ENCODE peak calls at places on chromosomes 12 and 14, in five cellular contexts. E, R, J, U and D are unnamed samples.

GRCh38 chr12:53241623-53242412 is 9.8 kb upstream of the RARG start:
- DNase-seq in E (no peak), R (no peak), J (no peak), U (no peak), D (no peak)

GRCh38 chr14:70924521-70924920 is 17.3 kb downstream of the PCNX1 start:
- DNase-seq in E (no peak), R (no peak), J (no peak), U (no peak), D (no peak)

GRCh38 chr12:111396726-111397445 is 8.8 kb upstream of the SH2B3 start:
- DNase-seq in E (peak), R (peak), J (peak), U (peak), D (peak)

GRCh38 chr12:4985820-4986219 is 57.9 kb upstream of the KCNA5 start:
- DNase-seq in E (no peak), R (no peak), J (no peak), U (no peak), D (no peak)

GRCh38 chr12:131017477-131017991 is 63.8 kb downstream of the ADGRD1 start:
- DNase-seq in E (no peak), R (no peak), J (no peak), U (no peak), D (no peak)

GRCh38 chr12:46456356-46457334 is 84.1 kb upstream of the SLC38A2 start:
- DNase-seq in E (no peak), R (no peak), J (no peak), U (no peak), D (no peak)

GRCh38 chr12:13241833-13242232 is 45.3 kb downstream of the EMP1 start:
- DNase-seq in E (peak), R (no peak), J (no peak), U (no peak), D (no peak)

GRCh38 chr14:27528328-27528727 is 930.5 kb upstream of the NOVA1 start:
- DNase-seq in E (no peak), R (no peak), J (no peak), U (no peak), D (no peak)

GRCh38 chr12:68229956-68230355 is 4.3 kb upstream of the IL26 start:
- DNase-seq in E (no peak), R (no peak), J (no peak), U (no peak), D (no peak)

GRCh38 chr12:132638541-132639408 is 20.2 kb downstream of the P2RX2 start:
- DNase-seq in E (no peak), R (no peak), J (peak), U (no peak), D (peak)

GRCh38 chr12:116288735-116289134 is 11.2 kb upstream of the MED13L start:
- DNase-seq in E (no peak), R (no peak), J (no peak), U (no peak), D (no peak)

GRCh38 chr12:25069221-25069620 is 120.3 kb upstream of the BCAT1 start:
- DNase-seq in E (no peak), R (no peak), J (no peak), U (no peak), D (no peak)

GRCh38 chr12:66119229-66119869 is 11.2 kb downstream of the LLPH start:
- DNase-seq in E (no peak), R (no peak), J (no peak), U (no peak), D (no peak)

GRCh38 chr12:27332407-27333310 is at the start of gene BMAL2:
- DNase-seq in E (peak), R (peak), J (no peak), U (peak), D (peak)

GRCh38 chr12:53750812-53751335 is 905 bp downstream of the CISTR start:
- DNase-seq in E (no peak), R (no peak), J (peak), U (peak), D (peak)

GRCh38 chr12:46357438-46358324 is 14.9 kb downstream of the SLC38A2 start:
- DNase-seq in E (no peak), R (no peak), J (no peak), U (no peak), D (no peak)

GRCh38 chr14:54676822-54677708 is 110.1 kb downstream of the SAMD4A start:
- DNase-seq in E (no peak), R (no peak), J (no peak), U (no peak), D (no peak)

GRCh38 chr14:59427653-59428578 is 37.3 kb downstream of the GPR135 start:
- DNase-seq in E (no peak), R (no peak), J (no peak), U (no peak), D (no peak)

GRCh38 chr12:47422656-47423055 is 283.2 kb downstream of the RPAP3 start:
- DNase-seq in E (no peak), R (no peak), J (no peak), U (no peak), D (no peak)

GRCh38 chr12:88923631-88924030 is 343.4 kb upstream of the KITLG start:
- DNase-seq in E (no peak), R (no peak), J (no peak), U (no peak), D (no peak)

GRCh38 chr12:98645572-98646067 is 530 bp downstream of the APAF1 start:
- DNase-seq in E (peak), R (peak), J (peak), U (peak), D (peak)

GRCh38 chr12:68067762-68068376 is 78.6 kb downstream of the IFNG-AS1 start:
- DNase-seq in E (no peak), R (no peak), J (no peak), U (no peak), D (peak)

GRCh38 chr12:119082496-119082895 is 96.2 kb upstream of the HSPB8 start:
- DNase-seq in E (no peak), R (no peak), J (peak), U (no peak), D (no peak)

DNA sequence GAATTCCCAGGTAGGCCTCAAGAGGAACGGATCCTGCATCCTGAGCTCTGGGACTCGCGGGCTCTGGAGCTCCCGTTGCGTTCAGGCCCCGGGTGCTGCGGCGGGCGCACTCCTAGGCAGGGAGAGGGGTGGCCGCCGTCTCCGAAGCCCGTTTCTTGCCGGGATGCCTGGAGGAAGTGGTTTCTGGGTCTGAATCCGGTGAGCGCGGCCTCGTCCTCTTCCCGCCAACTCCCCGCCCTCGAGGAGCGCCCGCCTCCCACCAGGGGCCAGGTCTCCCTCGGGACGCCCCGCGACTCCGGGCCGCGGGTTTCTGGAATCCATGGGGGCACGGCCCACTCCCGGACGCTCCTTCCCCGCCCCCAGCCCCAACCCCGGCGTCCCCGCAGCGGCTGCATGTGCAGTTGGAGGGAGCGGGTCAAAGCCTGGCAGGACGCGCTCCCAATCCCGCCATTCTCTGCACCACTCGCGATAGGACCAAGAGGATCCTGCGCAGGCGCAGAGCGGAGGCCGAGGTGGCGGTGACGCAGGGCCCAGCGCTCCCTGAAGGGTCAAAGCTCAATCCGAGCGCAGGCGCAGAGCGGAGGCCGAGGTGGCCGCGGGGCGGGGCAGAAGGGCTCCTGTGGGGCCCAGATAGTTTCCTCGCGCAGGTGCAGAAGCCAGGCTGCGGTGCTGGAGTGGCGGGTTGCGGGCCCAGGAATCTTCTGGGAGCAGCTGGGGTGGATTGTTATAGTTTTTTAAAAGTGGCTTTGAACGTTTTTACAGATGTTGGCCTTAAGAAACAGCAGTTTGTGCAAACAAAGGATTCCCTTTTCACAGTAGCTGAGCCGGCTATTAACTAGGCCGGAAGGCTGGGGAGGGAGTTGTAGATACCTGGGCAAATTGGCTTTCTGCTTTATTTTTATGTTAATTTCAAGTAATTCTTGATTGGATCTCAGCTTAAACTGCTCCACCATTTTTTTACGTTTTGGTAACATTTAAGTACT is 796.4 kb downstream of the AACS start:
- DNase-seq in E (peak), R (no peak), J (no peak), U (peak), D (no peak)
- H3K4me3 ChIP-seq in E (no peak), R (no peak), J (peak), U (no peak), D (no peak)

GRCh38 chr14:49852351-49853157 is at the start of gene NEMF:
- DNase-seq in E (peak), R (peak), J (peak), U (peak), D (peak)

GRCh38 chr14:49857427-49858003 is 4.9 kb upstream of the NEMF start:
- DNase-seq in E (no peak), R (no peak), J (no peak), U (no peak), D (peak)

GRCh38 chr14:49853572-49854375 is 1.2 kb upstream of the NEMF start:
- DNase-seq in E (peak), R (peak), J (peak), U (peak), D (peak)

GRCh38 chr14:49849213-49849847 is 3.3 kb downstream of the NEMF start:
- DNase-seq in E (no peak), R (no peak), J (no peak), U (no peak), D (no peak)

DNA sequence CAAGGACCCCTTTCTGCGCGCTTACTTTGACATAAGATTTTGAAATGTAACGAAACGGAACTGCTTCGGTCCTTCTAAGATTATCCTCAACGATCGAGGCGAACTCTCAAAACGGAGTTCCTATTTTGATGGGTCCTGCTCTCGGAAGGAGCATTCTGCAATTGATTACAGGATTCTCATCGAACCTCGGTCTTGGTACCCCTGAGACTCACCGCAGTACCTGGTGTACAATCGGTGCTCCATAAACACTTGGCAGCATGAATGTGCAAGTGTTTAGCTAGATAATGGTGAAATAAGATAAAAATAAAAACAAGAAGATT is 530 bp upstream of the NEMF start:
- DNase-seq in E (no peak), R (no peak), J (no peak), U (no peak), D (no peak)
- H3K27ac ChIP-seq in E (peak), R (peak), J (peak), U (peak), D (peak)

DNA sequence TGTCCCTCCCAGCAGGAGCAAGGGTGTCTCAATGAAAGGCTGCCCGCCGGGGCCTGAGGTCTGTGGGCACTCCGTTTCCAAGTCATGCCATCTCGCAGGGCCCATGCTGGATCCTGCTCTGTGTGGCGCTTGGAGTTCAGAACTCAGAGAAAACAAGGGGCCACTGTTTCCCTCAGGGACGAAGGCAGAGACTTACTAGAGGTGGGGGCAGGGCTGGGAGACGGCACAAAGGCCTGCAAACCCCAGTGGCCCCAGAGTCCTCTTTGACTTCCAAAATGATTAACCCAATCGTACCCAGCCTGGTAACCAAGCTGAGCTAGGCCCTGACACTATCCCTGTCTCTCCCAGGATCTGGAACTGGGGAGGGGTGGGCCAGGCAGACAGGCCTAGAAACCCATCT is 95.8 kb downstream of the ITPK1 start:
- DNase-seq in E (no peak), R (no peak), J (peak), U (no peak), D (no peak)
- H3K4me3 ChIP-seq in E (no peak), R (no peak), J (no peak), U (no peak), D (no peak)

DNA sequence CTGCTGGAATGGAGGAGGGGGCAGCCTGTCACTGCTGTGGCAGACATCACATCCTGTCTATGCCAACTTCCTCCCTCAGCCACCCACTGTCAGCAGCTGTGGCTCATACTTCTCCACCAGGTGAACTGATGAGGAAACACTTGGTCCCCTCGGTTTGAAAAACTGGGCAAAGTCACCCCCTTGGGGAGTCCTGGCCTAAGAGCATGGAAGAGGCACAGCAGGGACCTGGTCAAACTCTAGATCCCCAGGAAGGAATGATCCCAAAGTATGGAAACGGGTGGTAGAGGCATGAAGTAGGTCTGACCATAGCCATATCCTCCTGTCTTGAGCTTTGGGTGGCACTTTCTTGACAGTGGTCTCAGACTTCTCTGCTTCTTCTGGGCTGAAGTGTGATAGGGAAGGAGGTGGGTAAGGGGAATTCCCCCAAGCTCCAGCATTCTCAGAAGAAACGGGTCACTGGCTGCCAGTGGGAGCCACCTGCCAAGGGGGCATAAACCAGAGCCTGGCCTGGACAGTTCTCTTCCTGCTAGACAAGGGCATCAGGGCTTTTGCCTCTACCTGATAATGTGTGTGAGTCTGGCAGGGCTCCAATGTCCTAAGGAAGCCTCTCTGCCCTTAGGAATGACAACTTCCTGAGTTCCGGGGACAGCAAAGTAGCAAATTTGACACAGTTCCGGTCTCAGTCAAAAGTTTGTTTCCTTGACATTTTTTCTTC is 36.0 kb downstream of the FMNL3 start:
- DNase-seq in E (no peak), R (peak), J (no peak), U (no peak), D (peak)
- H3K27ac ChIP-seq in E (peak), R (peak), J (peak), U (no peak), D (peak)